ENCODE peak calls at places on chromosomes 7 and 10, in four cellular contexts. X is stimulated activated CD4-positive, alpha-beta T cell treated with anti-CD3 and anti-CD28 coated beads, TNF-alpha, amount 100 ng/mL, for 48 hours; O is left lobe of liver; Y is fibroblast of pulmonary artery. C is an unnamed sample.

GRCh38 chr10:42543840-42544372 is 94.5 kb downstream of the ZNF33B start:
- DNase-seq in Y (no peak), X (no peak), O (no peak), C (no peak)

GRCh38 chr10:75708060-75708459 is 276.6 kb downstream of the LRMDA start:
- DNase-seq in O (no peak), Y (no peak), X (no peak), C (no peak)

GRCh38 chr7:43135129-43135528 is 22.7 kb downstream of the HECW1 start:
- DNase-seq in X (no peak), Y (no peak), O (no peak), C (no peak)

GRCh38 chr7:116284390-116284789 is 74.1 kb downstream of the TES start:
- DNase-seq in Y (no peak), X (no peak), O (no peak), C (no peak)

GRCh38 chr7:45873355-45873754 is 473 bp upstream of the CCDC201 start:
- DNase-seq in X (no peak), Y (no peak), O (no peak), C (no peak)

GRCh38 chr7:73482746-73483145 is 39.3 kb downstream of the BAZ1B start:
- DNase-seq in Y (no peak), X (no peak), O (no peak), C (no peak)

GRCh38 chr10:97762816-97763215 is 9.0 kb downstream of the SFRP5 start:
- DNase-seq in Y (peak; percentile 12), X (no peak), O (no peak), C (no peak)

GRCh38 chr7:66379761-66380160 is 174.6 kb downstream of the TPST1 start:
- DNase-seq in X (no peak), Y (peak; percentile 56), O (no peak), C (no peak)

GRCh38 chr10:115772606-115773005 is 500.4 kb downstream of the GFRA1 start:
- DNase-seq in X (no peak), Y (peak; percentile 47), O (no peak), C (no peak)

GRCh38 chr7:82433507-82433906 is 10.1 kb downstream of the CACNA2D1 start:
- DNase-seq in O (no peak), X (no peak), Y (no peak), C (no peak)

GRCh38 chr10:52757777-52758176 is 14.8 kb downstream of the MBL2 start:
- DNase-seq in O (no peak), X (no peak), Y (no peak), C (no peak)

GRCh38 chr10:90641731-90642130 is 216.1 kb downstream of the HTR7 start:
- DNase-seq in X (no peak), Y (no peak), O (no peak), C (no peak)

GRCh38 chr7:124208173-124208572 is 175.3 kb upstream of the TMEM229A start:
- DNase-seq in X (no peak), Y (no peak), O (no peak), C (no peak)

GRCh38 chr7:111363099-111363498 is 199.2 kb downstream of the IMMP2L start:
- DNase-seq in O (no peak), Y (peak; percentile 37), X (no peak), C (no peak)

GRCh38 chr7:20030915-20031362 is 186.2 kb downstream of the MACC1 start:
- DNase-seq in Y (peak; percentile 15), O (no peak), X (no peak), C (no peak)

GRCh38 chr7:90172624-90173023 is 18.4 kb downstream of the STEAP1 start:
- DNase-seq in X (no peak), O (no peak), Y (no peak), C (no peak)

GRCh38 chr7:55538538-55538937 is 33.8 kb downstream of the VOPP1 start:
- DNase-seq in Y (peak; percentile 89), X (no peak), O (no peak), C (no peak)

GRCh38 chr7:66265566-66265965 is 60.4 kb downstream of the TPST1 start:
- DNase-seq in X (no peak), Y (peak; percentile 46), O (no peak), C (no peak)

GRCh38 chr7:16754869-16755317 is 1.3 kb downstream of the TSPAN13 start:
- DNase-seq in Y (no peak), O (no peak), X (no peak), C (no peak)

GRCh38 chr7:55774327-55775050 is 88.1 kb downstream of the SEPTIN14 start:
- DNase-seq in Y (no peak), O (no peak), X (no peak), C (no peak)

C was measured in right lobe of liver.